ENCODE peak calls at places on chromosomes 12 and 14, in nine cellular contexts. J is upper lobe of right lung, U is progenitor cell of endocrine pancreas, G is MCF 10A, X is endodermal cell, B is tibial nerve, L is endothelial cell, K is AG09319, Y is GM13976. Z is an unnamed sample.

GRCh38 chr12:1398673-1399072 is 195.7 kb downstream of the FBXL14 start:
- DNase-seq in X (no peak), U (no peak), Y (no peak), G (peak), L (no peak), B (no peak), K (peak), J (no peak), Z (no peak)

GRCh38 chr14:35336171-35337073 is 44.2 kb downstream of the PSMA6 start:
- DNase-seq in U (no peak), Y (no peak), K (no peak), G (peak), L (peak), J (peak), B (peak), X (peak), Z (no peak)

GRCh38 chr14:71692496-71692895 is 239.7 kb upstream of the RGS6 start:
- DNase-seq in G (peak), Y (no peak), K (no peak), L (no peak), X (no peak), B (no peak), J (no peak), U (no peak), Z (no peak)

GRCh38 chr12:100165356-100165755 is 22.7 kb upstream of the BLTP3B start:
- DNase-seq in B (no peak), K (no peak), X (no peak), Y (no peak), L (no peak), U (no peak), G (no peak), J (no peak), Z (no peak)

GRCh38 chr14:74945261-74945851 is 10.0 kb downstream of the PGF start:
- DNase-seq in G (peak), K (no peak), X (peak), Y (peak), J (no peak), B (no peak), U (peak), L (peak), Z (no peak)

GRCh38 chr14:56482306-56482705 is 97.3 kb upstream of the TMEM260 start:
- DNase-seq in U (no peak), G (peak), J (no peak), B (no peak), X (peak), L (peak), K (no peak), Y (no peak), Z (no peak)

GRCh38 chr14:99744199-99744872 is 48.9 kb upstream of the EML1 start:
- DNase-seq in X (peak), K (no peak), J (no peak), L (no peak), G (peak), B (no peak), U (no peak), Y (no peak), Z (no peak)

GRCh38 chr12:89469361-89469760 is 55.2 kb downstream of the GALNT4 start:
- DNase-seq in G (peak), L (no peak), B (no peak), U (no peak), K (no peak), Y (no peak), X (no peak), J (no peak), Z (peak)

GRCh38 chr14:104135904-104136471 is 2.4 kb upstream of the KIF26A start:
- DNase-seq in G (no peak), Y (no peak), U (no peak), J (peak), B (no peak), K (no peak), L (no peak), X (peak), Z (no peak)

GRCh38 chr14:92946847-92947545 is 24.0 kb downstream of the CHGA start:
- DNase-seq in Y (no peak), B (no peak), U (no peak), X (no peak), G (no peak), K (no peak), L (no peak), J (no peak), Z (no peak)

GRCh38 chr14:36057452-36058142 is 118.9 kb downstream of the PTCSC3 start:
- DNase-seq in L (no peak), X (no peak), Y (no peak), U (no peak), J (no peak), B (no peak), G (peak), K (no peak), Z (no peak)

DNA sequence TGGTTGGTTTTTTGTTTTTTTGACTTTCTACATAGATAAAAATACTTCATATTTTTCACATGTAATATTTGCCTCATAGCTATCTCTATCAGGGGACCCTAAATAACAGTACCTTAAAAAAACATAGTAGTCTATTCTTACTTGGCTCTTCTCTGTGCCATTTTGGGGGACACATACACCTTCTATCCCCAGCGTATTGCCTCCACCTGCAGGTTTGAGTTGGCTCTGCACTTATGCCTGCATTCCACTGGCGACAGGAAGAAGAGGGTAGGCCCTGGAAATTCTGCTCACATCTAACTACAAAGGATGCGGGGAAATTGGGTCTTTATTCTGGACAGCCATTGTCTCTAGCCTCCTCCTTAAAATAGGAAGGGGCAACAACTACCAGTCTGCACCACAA is 13.8 kb upstream of the IFI27L2 start:
- DNase-seq in L (peak), Y (no peak), U (no peak), K (no peak), G (no peak), B (no peak), X (peak), J (no peak), Z (no peak)
- TF ChIP-seq CTCF in L (peak), Y (peak), U (peak), K (peak), G (peak), B (no peak), X (peak), J (peak), Z (peak)

GRCh38 chr14:84804498-84805294 is 725.2 kb upstream of the FLRT2 start:
- DNase-seq in X (no peak), Y (no peak), B (no peak), K (no peak), J (no peak), U (no peak), L (no peak), G (no peak), Z (no peak)
- TF ChIP-seq CTCF in X (no peak), Y (no peak), B (no peak), K (no peak), J (no peak), U (no peak), L (no peak), G (no peak), Z (no peak)

GRCh38 chr12:110281549-110282342 is 699 bp downstream of the ATP2A2 start:
- DNase-seq in G (peak), L (peak), X (peak), K (no peak), J (peak), Y (peak), B (peak), U (peak), Z (peak)
- TF ChIP-seq CTCF in G (no peak), L (no peak), X (no peak), K (no peak), J (no peak), Y (no peak), B (no peak), U (no peak), Z (no peak)

DNA sequence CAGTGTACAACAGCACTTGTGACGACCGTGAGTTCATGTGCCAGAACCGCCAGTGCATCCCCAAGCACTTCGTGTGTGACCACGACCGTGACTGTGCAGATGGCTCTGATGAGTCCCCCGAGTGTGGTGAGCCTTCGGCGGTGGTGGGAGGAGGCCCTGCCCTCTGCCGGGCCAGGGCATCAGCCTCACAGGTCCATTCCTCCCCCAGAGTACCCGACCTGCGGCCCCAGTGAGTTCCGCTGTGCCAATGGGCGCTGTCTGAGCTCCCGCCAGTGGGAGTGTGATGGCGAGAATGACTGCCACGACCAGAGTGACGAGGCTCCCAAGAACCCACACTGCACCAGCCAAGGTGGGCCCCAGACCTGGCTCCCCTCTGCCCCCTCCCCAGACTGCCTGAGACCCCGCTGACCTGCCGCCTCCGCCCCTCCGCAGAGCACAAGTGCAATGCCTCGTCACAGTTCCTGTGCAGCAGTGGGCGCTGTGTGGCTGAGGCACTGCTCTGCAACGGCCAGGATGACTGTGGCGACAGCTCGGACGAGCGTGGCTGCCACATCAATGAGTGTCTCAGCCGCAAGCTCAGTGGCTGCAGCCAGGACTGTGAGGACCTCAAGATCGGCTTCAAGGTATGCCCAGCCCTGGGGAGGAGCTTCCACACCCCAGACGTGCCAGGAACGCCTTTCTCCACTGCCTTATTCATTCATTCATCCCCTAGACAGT is 20.8 kb upstream of the NXPH4 start:
- DNase-seq in X (no peak), B (no peak), G (no peak), U (no peak), L (no peak), J (no peak), K (no peak), Y (no peak), Z (no peak)
- TF ChIP-seq CTCF in X (no peak), B (no peak), G (no peak), U (no peak), L (no peak), J (no peak), K (no peak), Y (no peak), Z (no peak)

GRCh38 chr14:20760950-20761349 is 7.3 kb upstream of the EDDM3B start:
- DNase-seq in Y (no peak), J (no peak), K (no peak), B (no peak), X (peak), L (no peak), U (no peak), G (no peak), Z (no peak)

GRCh38 chr14:20751963-20752562 is 6.4 kb downstream of the EDDM3A start:
- DNase-seq in X (no peak), U (no peak), G (peak), J (no peak), L (no peak), Y (no peak), K (no peak), B (no peak), Z (no peak)

GRCh38 chr14:20754308-20754707 is 8.6 kb downstream of the EDDM3A start:
- DNase-seq in X (no peak), J (no peak), L (no peak), G (no peak), U (no peak), B (no peak), Y (no peak), K (no peak), Z (no peak)

GRCh38 chr14:20755037-20755436 is 9.3 kb downstream of the EDDM3A start:
- DNase-seq in G (no peak), U (no peak), J (no peak), L (no peak), Y (no peak), K (no peak), B (no peak), X (no peak), Z (no peak)

GRCh38 chr14:20757963-20758362 is 10.2 kb upstream of the EDDM3B start:
- DNase-seq in Y (peak), L (peak), J (no peak), X (peak), U (no peak), K (no peak), G (no peak), B (no peak), Z (peak)
- TF ChIP-seq CTCF in Y (peak), L (peak), J (peak), X (peak), U (peak), K (no peak), G (no peak), B (no peak), Z (peak)

GRCh38 chr14:72738181-72738611 is 155.7 kb downstream of the DPF3 start:
- DNase-seq in L (no peak), B (no peak), X (no peak), J (no peak), K (no peak), Y (no peak), U (no peak), G (no peak), Z (no peak)

GRCh38 chr14:72739446-72740405 is 154.2 kb downstream of the DPF3 start:
- DNase-seq in B (no peak), G (no peak), L (no peak), Y (no peak), X (no peak), U (no peak), J (no peak), K (no peak), Z (no peak)

GRCh38 chr14:72736791-72737559 is 156.9 kb downstream of the DPF3 start:
- DNase-seq in L (no peak), X (no peak), B (no peak), Y (no peak), J (no peak), U (no peak), K (peak), G (no peak), Z (no peak)

GRCh38 chr14:72737560-72737943 is 156.3 kb downstream of the DPF3 start:
- DNase-seq in Y (no peak), J (no peak), B (no peak), L (no peak), U (no peak), K (no peak), X (no peak), G (no peak), Z (no peak)

DNA sequence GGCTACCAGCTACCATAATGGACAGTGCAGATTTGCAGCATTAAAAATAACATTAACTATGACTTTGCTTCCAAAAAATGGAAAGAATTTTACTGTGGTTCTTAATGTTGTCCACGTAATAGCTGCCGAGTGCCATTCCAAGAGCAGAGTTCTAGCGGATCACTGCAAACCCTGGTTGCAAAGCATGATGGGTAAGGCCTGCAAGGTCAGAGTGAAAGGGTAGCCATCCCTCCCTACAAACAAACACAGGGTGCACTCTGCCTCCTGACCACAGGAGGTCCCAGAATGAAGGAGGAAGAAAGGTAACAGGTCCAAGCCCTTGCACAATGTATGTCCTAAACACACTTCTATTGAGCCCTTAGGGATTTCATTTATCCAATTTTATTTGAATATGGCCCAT is 157.6 kb downstream of the DPF3 start:
- DNase-seq in G (peak), B (no peak), U (no peak), X (no peak), Y (no peak), J (no peak), K (peak), L (no peak), Z (no peak)
- TF ChIP-seq CTCF in G (no peak), B (no peak), U (peak), X (peak), Y (no peak), J (no peak), K (peak), L (no peak), Z (no peak)